ENCODE peak calls at places on chromosome 15, in four cellular contexts. One of them, this sample, is unnamed. For H3K9me3, the result is how much of the 10 kb centered on the place peaks cover.

GRCh38 chr15:92100751-92101150 is 247.2 kb downstream of the SLCO3A1 start:
- DNase-seq in cardiac muscle cell: no peak
- DNase-seq in MG63: no peak
- DNase-seq in A549: no peak
- DNase-seq in this sample: no peak

GRCh38 chr15:23566070-23567050 is 886 bp downstream of the MKRN3 start:
- DNase-seq in MG63: peak
- DNase-seq in A549: no peak
- DNase-seq in cardiac muscle cell: no peak
- DNase-seq in this sample: no peak

GRCh38 chr15:35546581-35547381 is 816 bp upstream of the DPH6 start:
- DNase-seq in MG63: peak
- DNase-seq in cardiac muscle cell: no peak
- DNase-seq in A549: no peak
- DNase-seq in this sample: no peak

GRCh38 chr15:52105856-52106255 is 6.7 kb downstream of the BCL2L10 start:
- DNase-seq in cardiac muscle cell: no peak
- DNase-seq in MG63: no peak
- DNase-seq in A549: no peak
- DNase-seq in this sample: no peak

GRCh38 chr15:49044761-49045571 is 1.3 kb downstream of the SECISBP2L start:
- DNase-seq in cardiac muscle cell: no peak
- DNase-seq in MG63: no peak
- DNase-seq in A549: no peak
- DNase-seq in this sample: no peak

GRCh38 chr15:77921664-77922063 is 155.8 kb downstream of the TBC1D2B start:
- DNase-seq in cardiac muscle cell: no peak
- DNase-seq in A549: no peak
- DNase-seq in MG63: no peak
- DNase-seq in this sample: no peak

GRCh38 chr15:85607842-85608241 is 186.9 kb downstream of the KLHL25 start:
- DNase-seq in MG63: peak
- DNase-seq in cardiac muscle cell: no peak
- DNase-seq in A549: no peak
- DNase-seq in this sample: no peak

GRCh38 chr15:81195339-81195864 is 1.3 kb upstream of the IL16 start:
- DNase-seq in A549: no peak
- DNase-seq in cardiac muscle cell: no peak
- DNase-seq in MG63: no peak
- DNase-seq in this sample: no peak

GRCh38 chr15:42608110-42608531 is 32.7 kb downstream of the STARD9 start:
- DNase-seq in cardiac muscle cell: peak
- DNase-seq in MG63: no peak
- DNase-seq in A549: no peak
- DNase-seq in this sample: no peak

GRCh38 chr15:101137312-101137940 is 114.4 kb downstream of the CHSY1 start:
- DNase-seq in A549: no peak
- DNase-seq in cardiac muscle cell: no peak
- DNase-seq in MG63: no peak
- DNase-seq in this sample: no peak

GRCh38 chr15:44545934-44546802 is 9.2 kb downstream of the EIF3J start:
- DNase-seq in MG63: no peak
- DNase-seq in A549: no peak
- DNase-seq in cardiac muscle cell: no peak
- DNase-seq in this sample: no peak

GRCh38 chr15:92655178-92655995 is at the start of gene FAM174B:
- DNase-seq in MG63: peak
- DNase-seq in A549: peak
- DNase-seq in cardiac muscle cell: peak
- DNase-seq in this sample: no peak

GRCh38 chr15:88894348-88894818 is 961 bp downstream of the HAPLN3 start:
- DNase-seq in cardiac muscle cell: peak
- DNase-seq in A549: peak
- DNase-seq in MG63: no peak
- DNase-seq in this sample: no peak

GRCh38 chr15:63050737-63051700 is 8.5 kb downstream of the TPM1 start:
- DNase-seq in cardiac muscle cell: no peak
- DNase-seq in A549: no peak
- DNase-seq in MG63: no peak
- DNase-seq in this sample: no peak

GRCh38 chr15:77819271-77819806 is 186.6 kb upstream of the LINGO1 start:
- DNase-seq in cardiac muscle cell: peak
- DNase-seq in MG63: peak
- DNase-seq in A549: peak
- DNase-seq in this sample: no peak

GRCh38 chr15:40310001-40310959 is 2.5 kb upstream of the PLCB2 start:
- DNase-seq in MG63: peak
- DNase-seq in A549: peak
- DNase-seq in cardiac muscle cell: peak
- DNase-seq in this sample: peak

GRCh38 chr15:26598704-26599103 is 174.2 kb downstream of the GABRB3 start:
- DNase-seq in A549: no peak
- DNase-seq in cardiac muscle cell: no peak
- DNase-seq in MG63: no peak
- DNase-seq in this sample: no peak

GRCh38 chr15:55750706-55751105 is 7.8 kb upstream of the PRTG start:
- DNase-seq in cardiac muscle cell: no peak
- DNase-seq in MG63: no peak
- DNase-seq in A549: no peak
- DNase-seq in this sample: no peak

GRCh38 chr15:92082217-92082843 is 228.8 kb downstream of the SLCO3A1 start:
- DNase-seq in MG63: peak
- DNase-seq in A549: peak
- DNase-seq in cardiac muscle cell: peak
- DNase-seq in this sample: peak

GRCh38 chr15:65460948-65461347 is 38.2 kb upstream of the IGDCC4 start:
- DNase-seq in cardiac muscle cell: no peak
- DNase-seq in MG63: no peak
- DNase-seq in A549: no peak
- DNase-seq in this sample: no peak

GRCh38 chr15:38035701-38036100 is 101.3 kb downstream of the TMCO5A start:
- DNase-seq in A549: no peak
- DNase-seq in MG63: no peak
- DNase-seq in cardiac muscle cell: no peak
- DNase-seq in this sample: no peak

GRCh38 chr15:67082007-67082536 is 16.7 kb downstream of the SMAD3 start:
- DNase-seq in A549: no peak
- DNase-seq in cardiac muscle cell: no peak
- DNase-seq in MG63: no peak
- DNase-seq in this sample: no peak

GRCh38 chr15:70267879-70268278 is 170.2 kb upstream of the TLE3 start:
- DNase-seq in cardiac muscle cell: no peak
- DNase-seq in A549: no peak
- DNase-seq in MG63: peak
- DNase-seq in this sample: no peak

GRCh38 chr15:74778599-74778970 is 3.3 kb upstream of the CSK start:
- DNase-seq in cardiac muscle cell: no peak
- DNase-seq in MG63: no peak
- DNase-seq in A549: no peak
- DNase-seq in this sample: no peak

GRCh38 chr15:74780983-74781672 is 752 bp upstream of the CSK start:
- DNase-seq in cardiac muscle cell: peak
- DNase-seq in MG63: no peak
- DNase-seq in A549: no peak
- DNase-seq in this sample: no peak

GRCh38 chr15:74781673-74782595 is at the start of gene CSK:
- DNase-seq in A549: peak
- DNase-seq in cardiac muscle cell: peak
- DNase-seq in MG63: peak
- DNase-seq in this sample: no peak

GRCh38 chr15:74779162-74779648 is 2.7 kb upstream of the CSK start:
- DNase-seq in MG63: no peak
- DNase-seq in cardiac muscle cell: no peak
- DNase-seq in A549: no peak
- DNase-seq in this sample: no peak

GRCh38 chr15:74780523-74780982 is 1.3 kb upstream of the CSK start:
- DNase-seq in MG63: no peak
- DNase-seq in cardiac muscle cell: no peak
- DNase-seq in A549: no peak
- DNase-seq in this sample: no peak
- H3K4me3 ChIP-seq in MG63: no peak
- H3K4me3 ChIP-seq in cardiac muscle cell: no peak
- H3K4me3 ChIP-seq in A549: no peak
- H3K4me3 ChIP-seq in this sample: no peak

DNA sequence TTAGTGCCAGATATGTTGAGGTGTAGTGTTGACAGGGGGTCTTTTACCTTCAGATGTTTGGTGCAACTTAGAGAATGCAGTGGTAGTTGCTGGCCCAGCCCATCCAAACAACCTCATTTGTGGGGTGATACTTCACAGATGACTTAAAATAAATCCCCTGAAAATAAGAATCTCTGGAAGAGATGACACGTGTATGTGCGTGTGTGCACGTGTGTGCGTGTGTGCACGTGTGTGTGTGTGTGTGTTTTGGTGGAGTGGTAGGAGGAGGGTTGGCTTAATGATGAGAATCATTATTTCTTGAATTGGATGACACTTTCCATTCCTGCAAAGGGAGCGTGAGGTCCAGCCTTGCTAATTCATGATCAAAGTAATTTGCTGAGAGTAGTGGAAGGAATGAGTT is 31.9 kb downstream of the SNRPN start:
- DNase-seq in cardiac muscle cell: no peak
- DNase-seq in MG63: no peak
- DNase-seq in A549: no peak
- DNase-seq in this sample: no peak
- H3K9me3 ChIP-seq in cardiac muscle cell: under half
- H3K9me3 ChIP-seq in MG63: under half
- H3K9me3 ChIP-seq in A549: under half
- H3K9me3 ChIP-seq in this sample: under half

DNA sequence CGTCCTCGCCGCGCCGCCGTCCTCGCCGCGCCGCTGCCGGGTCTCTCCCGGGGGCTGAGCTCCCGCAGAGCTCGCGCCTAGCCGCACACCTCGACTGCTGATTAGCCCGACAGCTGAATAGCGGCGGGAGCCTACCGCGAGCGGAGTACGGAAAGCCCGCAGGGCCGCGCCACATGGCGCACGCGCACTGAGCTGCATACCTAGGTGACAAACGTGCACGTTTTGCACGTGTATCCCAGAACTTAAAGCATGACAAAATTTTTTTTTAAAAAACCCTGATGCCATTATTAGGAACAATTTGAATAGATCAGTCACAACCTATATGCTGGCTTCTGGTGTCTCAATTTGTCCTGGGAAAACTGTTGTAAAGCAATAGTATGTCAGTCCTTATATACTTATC is at the start of gene GOLGA8A:
- DNase-seq in MG63: peak
- DNase-seq in cardiac muscle cell: peak
- DNase-seq in A549: no peak
- DNase-seq in this sample: no peak
- H3K4me3 ChIP-seq in MG63: peak
- H3K4me3 ChIP-seq in cardiac muscle cell: peak
- H3K4me3 ChIP-seq in A549: peak
- H3K4me3 ChIP-seq in this sample: peak

GRCh38 chr15:20348900-20349773 is 192.5 kb downstream of the GOLGA6L6 start:
- DNase-seq in cardiac muscle cell: no peak
- DNase-seq in MG63: no peak
- DNase-seq in A549: no peak
- DNase-seq in this sample: no peak

GRCh38 chr15:20344601-20345400 is 196.8 kb downstream of the GOLGA6L6 start:
- DNase-seq in MG63: no peak
- DNase-seq in cardiac muscle cell: no peak
- DNase-seq in A549: no peak
- DNase-seq in this sample: no peak

GRCh38 chr15:20348291-20348899 is 193.2 kb downstream of the GOLGA6L6 start:
- DNase-seq in MG63: no peak
- DNase-seq in cardiac muscle cell: no peak
- DNase-seq in A549: no peak
- DNase-seq in this sample: no peak

GRCh38 chr15:20345401-20345958 is 196.1 kb downstream of the GOLGA6L6 start:
- DNase-seq in cardiac muscle cell: no peak
- DNase-seq in A549: no peak
- DNase-seq in MG63: no peak
- DNase-seq in this sample: no peak

DNA sequence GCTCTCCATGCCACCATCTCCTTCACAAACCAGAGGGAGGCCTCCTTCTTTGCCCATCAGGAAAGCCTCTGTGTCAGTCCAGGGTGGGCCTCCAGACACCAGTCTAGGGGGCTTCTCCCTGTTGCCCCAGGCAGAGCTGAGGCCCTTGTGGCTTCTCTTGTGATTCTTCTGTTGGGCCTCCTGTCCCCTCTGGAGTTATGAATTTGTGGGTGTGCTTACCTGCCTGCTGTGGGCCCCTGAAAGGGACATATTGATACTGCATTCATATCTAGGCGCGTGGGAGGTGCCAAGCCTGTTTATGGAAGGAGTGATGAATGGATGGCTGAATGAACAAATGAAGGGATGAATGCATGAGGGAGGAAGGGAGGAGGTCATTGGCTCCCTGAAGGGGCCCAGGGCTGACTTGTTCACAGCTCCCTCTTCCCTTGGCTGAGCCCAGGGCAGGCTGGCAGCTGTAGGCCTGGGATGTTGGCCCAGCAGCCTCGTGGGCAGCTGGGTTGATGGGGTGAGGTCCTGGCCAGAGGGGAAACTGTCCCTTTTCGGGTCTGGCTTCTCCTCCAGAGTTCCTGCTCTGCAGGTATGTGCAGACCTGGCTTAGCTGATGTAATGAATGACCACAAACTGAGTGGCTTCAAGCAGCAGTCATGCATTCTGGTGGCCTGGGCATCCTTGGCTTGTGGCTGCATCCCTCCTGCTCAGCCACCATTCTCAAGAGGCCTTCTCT is 195.4 kb downstream of the GOLGA6L6 start:
- DNase-seq in cardiac muscle cell: no peak
- DNase-seq in A549: no peak
- DNase-seq in MG63: no peak
- DNase-seq in this sample: no peak
- H3K9me3 ChIP-seq in cardiac muscle cell: under half
- H3K9me3 ChIP-seq in A549: half or more
- H3K9me3 ChIP-seq in MG63: under half
- H3K9me3 ChIP-seq in this sample: half or more

GRCh38 chr15:79965836-79966630 is 5.0 kb downstream of the BCL2A1 start:
- DNase-seq in A549: no peak
- DNase-seq in MG63: no peak
- DNase-seq in cardiac muscle cell: no peak
- DNase-seq in this sample: no peak

GRCh38 chr15:79966634-79967330 is 4.2 kb downstream of the BCL2A1 start:
- DNase-seq in cardiac muscle cell: no peak
- DNase-seq in MG63: no peak
- DNase-seq in A549: no peak
- DNase-seq in this sample: no peak

GRCh38 chr15:79969175-79969574 is 1.8 kb downstream of the BCL2A1 start:
- DNase-seq in cardiac muscle cell: no peak
- DNase-seq in MG63: no peak
- DNase-seq in A549: no peak
- DNase-seq in this sample: no peak

GRCh38 chr15:79964232-79964820 is 6.7 kb downstream of the BCL2A1 start:
- DNase-seq in cardiac muscle cell: no peak
- DNase-seq in A549: no peak
- DNase-seq in MG63: no peak
- DNase-seq in this sample: no peak

GRCh38 chr15:79967331-79968182 is 3.4 kb downstream of the BCL2A1 start:
- DNase-seq in cardiac muscle cell: no peak
- DNase-seq in A549: no peak
- DNase-seq in MG63: no peak
- DNase-seq in this sample: no peak
- H3K4me3 ChIP-seq in cardiac muscle cell: no peak
- H3K4me3 ChIP-seq in A549: peak
- H3K4me3 ChIP-seq in MG63: no peak
- H3K4me3 ChIP-seq in this sample: no peak